ENCODE peak calls at places on chromosomes 16 and 17, in nine cellular contexts. O, J, R, V, S, Q, B, C and G are unnamed samples. For H3K36me3 and H3K4me1, the result is how much of the 10 kb centered on the place peaks cover.

GRCh38 chr16:82769845-82770244 is 143.1 kb downstream of the CDH13 start:
- DNase-seq in O (no peak), Q (no peak), S (no peak), C (no peak), R (no peak), B (no peak), V (no peak), J (no peak), G (no peak)

GRCh38 chr16:85917959-85918358 is 19.0 kb downstream of the IRF8 start:
- DNase-seq in R (no peak), O (no peak), Q (no peak), S (no peak), J (no peak), C (no peak), V (no peak), B (no peak), G (no peak)

GRCh38 chr16:77782694-77783093 is 5.7 kb upstream of the VAT1L start:
- DNase-seq in C (no peak), S (no peak), Q (no peak), B (no peak), O (peak), R (no peak), J (no peak), V (no peak), G (no peak)

GRCh38 chr17:75662511-75662910 is 4.4 kb downstream of the RECQL5 start:
- DNase-seq in R (no peak), O (no peak), V (no peak), S (no peak), Q (no peak), C (no peak), B (no peak), J (no peak), G (no peak)

GRCh38 chr16:15575293-15576049 is 67.5 kb downstream of the MARF1 start:
- DNase-seq in R (no peak), Q (no peak), S (peak), J (no peak), C (no peak), O (no peak), B (no peak), V (no peak), G (no peak)

GRCh38 chr16:560221-560700 is at the start of gene PRR35:
- DNase-seq in J (no peak), C (no peak), V (no peak), O (no peak), R (no peak), S (no peak), B (no peak), Q (no peak), G (no peak)

GRCh38 chr17:2435852-2436251 is 35.0 kb upstream of the MNT start:
- DNase-seq in V (no peak), C (no peak), S (no peak), J (no peak), R (no peak), O (no peak), Q (no peak), B (no peak), G (no peak)

GRCh38 chr17:54948380-54948779 is 20.1 kb downstream of the COX11 start:
- DNase-seq in O (peak), J (no peak), Q (no peak), V (no peak), C (no peak), B (no peak), S (no peak), R (no peak), G (no peak)

GRCh38 chr17:32111141-32111771 is 31.0 kb upstream of the RHOT1 start:
- DNase-seq in C (peak), J (peak), Q (no peak), O (peak), V (peak), S (no peak), R (no peak), B (peak), G (peak)

GRCh38 chr16:80341242-80341641 is 199.6 kb upstream of the DYNLRB2 start:
- DNase-seq in V (no peak), B (no peak), R (no peak), O (no peak), Q (no peak), S (no peak), J (no peak), C (no peak), G (no peak)

GRCh38 chr16:4601317-4602186 is 13.1 kb downstream of the UBALD1 start:
- DNase-seq in O (peak), R (no peak), S (no peak), V (no peak), B (peak), C (no peak), J (no peak), Q (no peak), G (no peak)

GRCh38 chr17:65057520-65058075 is 1.1 kb upstream of the GNA13 start:
- DNase-seq in B (peak), J (no peak), R (no peak), V (no peak), Q (no peak), O (no peak), C (no peak), S (no peak), G (no peak)

GRCh38 chr16:56348168-56349085 is 76.9 kb downstream of the AMFR start:
- DNase-seq in Q (no peak), J (no peak), R (peak), S (no peak), C (no peak), B (no peak), V (no peak), O (no peak), G (no peak)

GRCh38 chr16:66900721-66901441 is 17.8 kb downstream of the CDH16 start:
- DNase-seq in C (no peak), R (no peak), B (peak), Q (no peak), S (no peak), J (no peak), V (no peak), O (peak), G (no peak)

GRCh38 chr16:85438981-85439639 is 174.0 kb upstream of the GSE1 start:
- DNase-seq in B (no peak), O (no peak), R (no peak), V (no peak), Q (no peak), J (no peak), S (no peak), C (no peak), G (no peak)

GRCh38 chr17:82461827-82462524 is 3.4 kb downstream of the NARF start:
- DNase-seq in Q (no peak), R (no peak), C (no peak), S (no peak), O (no peak), J (no peak), V (no peak), B (no peak), G (peak)

DNA sequence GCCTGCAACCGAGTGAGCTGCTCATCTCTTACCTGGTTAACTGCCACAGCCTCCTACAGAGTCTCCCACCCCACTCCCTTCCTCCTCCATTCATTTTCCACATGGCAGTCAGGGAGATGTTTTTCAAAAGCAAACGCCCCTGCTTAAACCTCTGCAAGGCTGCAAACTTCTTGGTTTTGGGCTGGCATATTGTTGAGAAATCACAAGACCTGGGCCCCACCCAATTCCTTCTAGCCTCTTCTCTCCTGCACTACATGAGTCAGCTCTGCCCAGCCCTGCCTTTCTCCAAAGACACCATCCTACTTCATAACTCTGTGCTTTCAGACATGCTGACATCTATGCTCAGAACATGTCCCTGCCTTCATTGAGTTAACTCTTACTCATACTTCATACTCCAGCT is 136.1 kb downstream of the SPACA3 start:
- DNase-seq in O (no peak), R (no peak), B (no peak), J (no peak), C (no peak), Q (no peak), V (no peak), S (no peak), G (no peak)
- H3K36me3 ChIP-seq in O (under half), R (under half), B (under half), J (under half), C (under half), Q (under half), V (under half), S (under half), G (under half)

DNA sequence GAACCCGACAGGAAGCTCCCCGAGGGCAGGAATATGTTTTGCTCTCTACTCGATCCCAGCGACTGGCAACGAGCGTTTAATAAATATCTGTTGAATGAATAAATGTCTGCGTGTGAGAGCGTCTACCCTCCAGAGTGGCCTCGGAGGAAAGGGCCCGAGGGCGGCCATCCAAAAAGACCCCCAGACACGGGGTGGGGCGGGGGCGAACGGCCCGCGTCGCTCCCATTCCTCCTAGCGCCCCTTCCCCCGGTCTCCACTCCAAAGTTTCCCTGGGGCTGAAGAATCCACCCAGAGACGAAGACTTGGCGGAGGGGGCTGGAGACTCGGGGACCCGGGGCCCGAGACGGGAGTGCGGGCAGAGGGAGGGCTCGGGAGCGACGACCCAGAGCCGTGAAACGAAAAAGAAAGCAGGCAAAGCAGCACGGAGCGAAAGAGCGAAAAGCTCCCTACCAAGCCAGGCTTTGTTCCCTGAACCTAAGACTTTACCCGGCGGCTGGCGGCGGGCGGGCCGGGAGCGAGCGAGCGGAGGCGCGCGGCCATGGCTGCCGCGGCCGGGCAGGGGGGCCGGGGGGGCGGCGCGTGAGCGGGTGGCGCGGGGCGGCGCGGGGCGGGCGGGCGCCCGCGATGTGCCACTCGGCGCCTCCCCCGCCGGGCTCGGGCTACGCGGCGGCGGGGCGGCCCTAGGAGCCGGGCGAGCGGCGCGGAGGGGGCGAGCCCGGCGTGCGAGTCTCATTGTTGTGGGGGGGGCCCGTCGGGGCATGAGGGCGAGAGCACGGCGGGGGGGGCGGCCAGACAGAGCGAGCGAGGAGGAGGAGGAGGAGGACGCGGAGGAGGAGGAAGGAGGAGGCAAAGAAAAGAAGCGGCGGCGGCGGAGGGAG is at the start of gene MLLT6:
- DNase-seq in V (peak), C (peak), B (peak), Q (no peak), O (peak), R (peak), J (peak), S (peak), G (no peak)
- H3K27ac ChIP-seq in V (peak), C (peak), B (peak), Q (peak), O (peak), R (peak), J (peak), S (peak), G (peak)

DNA sequence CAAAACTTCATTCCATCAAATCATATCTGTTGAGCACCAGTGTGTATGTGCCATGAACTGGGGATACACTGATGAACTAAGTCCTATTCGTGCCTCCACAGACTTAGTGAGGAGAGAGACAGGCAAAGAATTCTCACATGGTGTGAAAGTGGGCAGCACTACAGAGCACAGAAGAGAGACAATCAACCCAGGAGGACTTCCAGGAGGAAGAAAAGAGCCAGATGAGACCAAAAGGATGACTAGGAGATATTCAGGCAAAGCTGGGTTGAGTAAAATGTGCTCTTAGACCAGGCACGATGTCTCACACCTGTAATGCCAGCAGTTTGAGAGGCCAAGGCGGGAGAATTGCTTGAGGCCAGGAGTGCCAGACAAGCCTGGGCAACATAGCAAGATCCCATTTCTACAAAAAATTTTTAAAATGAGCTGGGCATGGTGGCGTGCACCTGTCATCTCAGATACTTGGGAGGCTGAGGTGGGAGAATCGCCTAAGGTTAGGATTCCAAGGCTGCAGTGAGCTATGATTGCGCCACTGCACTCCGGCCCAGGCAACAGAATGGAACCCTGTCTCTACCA is 30.2 kb upstream of the TNRC6A start:
- DNase-seq in C (no peak), R (no peak), S (no peak), V (no peak), B (no peak), J (no peak), O (no peak), Q (no peak), G (no peak)
- H3K4me1 ChIP-seq in C (under half), R (under half), S (under half), V (under half), B (under half), J (under half), O (under half), Q (under half), G (under half)

DNA sequence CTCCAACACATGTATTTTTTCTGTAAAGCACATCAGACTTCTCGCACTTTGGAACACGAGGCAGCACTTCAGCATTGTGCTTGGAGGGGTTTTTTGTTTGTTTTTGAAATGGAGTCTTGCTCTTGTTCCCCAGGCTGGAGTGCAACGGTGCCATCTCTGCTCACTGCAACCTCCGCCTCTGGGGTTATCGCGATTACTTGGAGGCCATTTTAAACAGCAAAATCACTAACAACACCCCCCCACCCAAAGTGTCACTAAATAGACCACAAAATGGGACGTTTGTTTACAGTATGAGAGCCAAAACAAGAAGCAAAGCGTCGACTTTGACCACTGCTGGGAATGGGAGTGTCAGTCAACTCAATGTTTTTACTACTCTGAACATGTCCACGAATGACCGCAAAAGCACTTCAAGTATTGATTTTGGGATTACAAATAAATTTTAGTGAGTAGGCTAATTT is 9.0 kb upstream of the C16orf87 start:
- DNase-seq in S (no peak), C (no peak), Q (no peak), R (no peak), V (no peak), B (no peak), O (no peak), J (no peak), G (no peak)
- H3K36me3 ChIP-seq in S (under half), C (under half), Q (under half), R (under half), V (under half), B (under half), O (under half), J (under half), G (under half)

DNA sequence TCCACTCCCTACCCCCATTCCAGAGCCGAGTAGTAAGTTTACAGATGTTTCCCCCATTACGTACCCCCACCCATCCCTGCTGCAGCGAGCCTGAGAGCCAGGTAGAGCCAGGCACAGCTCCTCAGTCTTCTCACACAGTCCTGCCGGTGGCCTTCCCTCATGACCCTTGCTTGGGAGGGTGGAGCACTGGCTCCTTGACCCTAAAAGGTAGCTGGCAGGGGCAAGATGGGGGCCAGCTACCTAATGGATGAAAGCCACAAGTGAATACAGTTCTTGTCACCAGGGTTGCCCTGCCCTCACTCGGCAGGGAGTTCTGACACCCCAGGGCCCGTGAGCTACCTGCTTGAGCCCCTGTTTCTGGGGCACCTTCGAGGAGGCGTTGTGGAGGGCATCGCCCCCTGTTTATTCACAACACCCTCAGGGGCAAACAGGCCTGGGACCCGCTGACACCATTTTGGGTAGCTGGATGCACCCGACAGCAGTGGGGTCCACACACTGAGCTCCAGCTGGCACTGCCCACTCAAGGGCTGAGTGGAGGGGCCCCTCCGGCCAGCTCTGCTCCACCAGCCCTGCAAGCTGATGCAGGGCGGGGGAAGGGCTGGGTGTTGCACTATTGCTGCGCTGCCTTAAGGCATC is 22.2 kb downstream of the ADAM11 start:
- DNase-seq in C (no peak), B (no peak), O (no peak), J (no peak), Q (no peak), S (no peak), V (no peak), R (no peak), G (no peak)
- H3K27ac ChIP-seq in C (no peak), B (no peak), O (no peak), J (no peak), Q (no peak), S (no peak), V (no peak), R (peak), G (peak)

GRCh38 chr17:56910509-56911235 is 3.2 kb downstream of the TRIM25 start:
- DNase-seq in J (no peak), B (no peak), C (no peak), V (no peak), S (no peak), R (no peak), O (no peak), Q (no peak), G (no peak)
- H3K4me1 ChIP-seq in J (under half), B (under half), C (half or more), V (under half), S (under half), R (half or more), O (under half), Q (under half), G (half or more)

GRCh38 chr16:10995555-10995954 is 51.2 kb downstream of the CLEC16A start:
- DNase-seq in B (no peak), S (no peak), J (no peak), V (no peak), C (no peak), R (no peak), O (no peak), Q (no peak), G (no peak)

GRCh38 chr16:10994571-10994970 is 50.2 kb downstream of the CLEC16A start:
- DNase-seq in S (no peak), B (no peak), R (no peak), J (no peak), V (no peak), O (no peak), Q (no peak), C (no peak), G (no peak)

GRCh38 chr16:10999313-10999712 is 54.9 kb downstream of the CLEC16A start:
- DNase-seq in S (no peak), B (no peak), V (no peak), C (no peak), J (no peak), Q (no peak), R (no peak), O (no peak), G (no peak)

GRCh38 chr16:10993649-10994048 is 49.3 kb downstream of the CLEC16A start:
- DNase-seq in R (no peak), Q (no peak), C (no peak), O (no peak), V (no peak), S (no peak), B (no peak), J (no peak), G (no peak)

GRCh38 chr16:10997485-10997884 is 53.1 kb downstream of the CLEC16A start:
- DNase-seq in O (no peak), J (no peak), C (no peak), S (no peak), R (no peak), Q (no peak), B (no peak), V (no peak), G (no peak)
- H3K36me3 ChIP-seq in O (under half), J (under half), C (under half), S (under half), R (half or more), Q (under half), B (under half), V (under half), G (under half)

DNA sequence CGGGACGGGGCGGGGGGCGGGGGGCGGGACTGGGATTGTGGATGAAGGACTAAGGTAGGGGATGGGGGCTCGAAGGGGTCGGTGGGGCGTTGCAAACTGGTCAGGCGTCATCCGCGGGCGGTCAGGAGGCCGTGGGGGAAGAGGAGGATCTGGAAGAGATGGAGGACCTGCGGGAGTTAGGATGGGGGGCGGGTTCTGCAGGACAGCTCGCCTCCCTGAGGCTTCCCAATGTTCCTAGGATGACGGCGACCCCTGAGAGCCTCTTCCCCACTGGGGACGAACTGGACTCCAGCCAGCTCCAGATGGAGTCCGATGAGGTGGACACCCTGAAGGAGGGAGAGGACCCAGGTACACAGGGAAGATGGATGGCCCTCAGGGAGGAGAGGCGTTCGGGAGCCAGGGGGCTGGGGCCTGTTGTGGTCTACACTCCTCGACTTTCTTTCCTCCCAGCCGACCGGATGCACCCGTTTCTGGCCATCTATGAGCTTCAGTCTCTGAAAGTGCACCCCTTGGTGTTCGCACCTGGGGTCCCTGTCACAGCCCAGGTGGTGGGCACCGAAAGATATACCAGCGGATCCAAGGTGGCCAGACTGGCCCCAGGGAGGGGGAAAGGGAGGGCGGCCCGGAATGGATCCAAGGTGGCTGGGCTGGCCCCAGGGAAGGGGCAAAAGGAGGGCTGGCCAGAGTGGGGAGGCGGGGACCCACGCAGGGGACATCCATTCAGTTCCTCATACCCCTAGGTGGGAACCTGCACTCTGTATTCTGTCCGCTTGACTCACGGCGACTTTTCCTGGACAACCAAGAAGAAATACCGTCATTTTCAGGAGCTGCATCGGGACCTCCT is 804 bp downstream of the PLD2 start:
- DNase-seq in J (no peak), R (no peak), V (no peak), B (peak), C (no peak), Q (no peak), O (peak), S (no peak), G (no peak)
- H3K27ac ChIP-seq in J (no peak), R (peak), V (peak), B (no peak), C (no peak), Q (peak), O (no peak), S (no peak), G (peak)